ENCODE peak calls at places on chromosomes 13 and 19, in four cellular contexts. One of them, this sample, is unnamed.

GRCh38 chr13:113945857-113946408 is 27.9 kb downstream of the C13orf46 start:
- DNase-seq in GM12878: no peak
- DNase-seq in HepG2: no peak
- DNase-seq in K562: no peak
- DNase-seq in this sample: no peak

GRCh38 chr13:48214519-48215121 is 18.4 kb upstream of the ITM2B start:
- DNase-seq in GM12878: no peak
- DNase-seq in HepG2: no peak
- DNase-seq in K562: no peak
- DNase-seq in this sample: no peak

GRCh38 chr19:43406297-43406696 is 8.4 kb upstream of the TEX101 start:
- DNase-seq in GM12878: no peak
- DNase-seq in HepG2: no peak
- DNase-seq in K562: no peak
- DNase-seq in this sample: no peak

GRCh38 chr13:44306401-44307192 is 67.0 kb upstream of the SERP2 start:
- DNase-seq in GM12878: no peak
- DNase-seq in HepG2: no peak
- DNase-seq in K562: no peak
- DNase-seq in this sample: peak

GRCh38 chr19:1016647-1017114 is 4.2 kb downstream of the TMEM259 start:
- DNase-seq in GM12878: no peak
- DNase-seq in HepG2: no peak
- DNase-seq in K562: no peak
- DNase-seq in this sample: no peak

GRCh38 chr19:1175020-1175419 is 952 bp upstream of the SBNO2 start:
- DNase-seq in GM12878: no peak
- DNase-seq in HepG2: no peak
- DNase-seq in K562: no peak
- DNase-seq in this sample: no peak

GRCh38 chr13:64099994-64100393 is 2684.3 kb upstream of the PCDH20 start:
- DNase-seq in GM12878: no peak
- DNase-seq in HepG2: no peak
- DNase-seq in K562: no peak
- DNase-seq in this sample: no peak

GRCh38 chr19:45137179-45137761 is 23.5 kb downstream of the NKPD1 start:
- DNase-seq in GM12878: peak
- DNase-seq in HepG2: no peak
- DNase-seq in K562: no peak
- DNase-seq in this sample: no peak

GRCh38 chr19:15393963-15394362 is 14.4 kb upstream of the AKAP8 start:
- DNase-seq in GM12878: no peak
- DNase-seq in HepG2: no peak
- DNase-seq in K562: no peak
- DNase-seq in this sample: no peak

GRCh38 chr19:18580311-18580710 is 8.3 kb upstream of the REX1BD start:
- DNase-seq in GM12878: no peak
- DNase-seq in HepG2: no peak
- DNase-seq in K562: no peak
- DNase-seq in this sample: no peak

GRCh38 chr19:40424637-40425449 is 949 bp downstream of the SERTAD1 start:
- DNase-seq in GM12878: no peak
- DNase-seq in HepG2: no peak
- DNase-seq in K562: peak
- DNase-seq in this sample: no peak

GRCh38 chr13:30465541-30466357 is at the start of gene HMGB1:
- DNase-seq in GM12878: peak
- DNase-seq in HepG2: peak
- DNase-seq in K562: peak
- DNase-seq in this sample: peak

GRCh38 chr19:35509861-35510625 is 3.4 kb downstream of the DMKN start:
- DNase-seq in GM12878: no peak
- DNase-seq in HepG2: peak
- DNase-seq in K562: peak
- DNase-seq in this sample: peak

GRCh38 chr19:42471554-42472249 is 29.0 kb upstream of the CXCL17 start:
- DNase-seq in GM12878: no peak
- DNase-seq in HepG2: no peak
- DNase-seq in K562: no peak
- DNase-seq in this sample: no peak

GRCh38 chr19:19385900-19386339 is 19.6 kb upstream of the GATAD2A start:
- DNase-seq in GM12878: no peak
- DNase-seq in HepG2: no peak
- DNase-seq in K562: no peak
- DNase-seq in this sample: peak

GRCh38 chr13:93535256-93535655 is 308.6 kb downstream of the GPC6 start:
- DNase-seq in GM12878: no peak
- DNase-seq in HepG2: peak
- DNase-seq in K562: no peak
- DNase-seq in this sample: no peak

GRCh38 chr19:15283141-15283885 is 49.0 kb downstream of the BRD4 start:
- DNase-seq in GM12878: no peak
- DNase-seq in HepG2: no peak
- DNase-seq in K562: no peak
- DNase-seq in this sample: no peak

GRCh38 chr19:15316498-15316897 is 15.8 kb downstream of the BRD4 start:
- DNase-seq in GM12878: peak
- DNase-seq in HepG2: no peak
- DNase-seq in K562: no peak
- DNase-seq in this sample: no peak

GRCh38 chr13:81639984-81640582 is 1299.2 kb upstream of the SPRY2 start:
- DNase-seq in GM12878: no peak
- DNase-seq in HepG2: peak
- DNase-seq in K562: peak
- DNase-seq in this sample: peak

GRCh38 chr13:25352230-25352629 is 19.5 kb upstream of the ATP8A2 start:
- DNase-seq in GM12878: no peak
- DNase-seq in HepG2: no peak
- DNase-seq in K562: peak
- DNase-seq in this sample: no peak

GRCh38 chr13:31009166-31009565 is 76.7 kb downstream of the TEX26 start:
- DNase-seq in GM12878: no peak
- DNase-seq in HepG2: no peak
- DNase-seq in K562: no peak
- DNase-seq in this sample: no peak

GRCh38 chr19:2693492-2693891 is 9.0 kb downstream of the GNG7 start:
- DNase-seq in GM12878: no peak
- DNase-seq in HepG2: no peak
- DNase-seq in K562: no peak
- DNase-seq in this sample: no peak
- TF ChIP-seq NR2C2 in GM12878: no peak
- TF ChIP-seq NR2C2 in HepG2: no peak
- TF ChIP-seq NR2C2 in K562: no peak
- TF ChIP-seq NR2C2 in this sample: no peak

DNA sequence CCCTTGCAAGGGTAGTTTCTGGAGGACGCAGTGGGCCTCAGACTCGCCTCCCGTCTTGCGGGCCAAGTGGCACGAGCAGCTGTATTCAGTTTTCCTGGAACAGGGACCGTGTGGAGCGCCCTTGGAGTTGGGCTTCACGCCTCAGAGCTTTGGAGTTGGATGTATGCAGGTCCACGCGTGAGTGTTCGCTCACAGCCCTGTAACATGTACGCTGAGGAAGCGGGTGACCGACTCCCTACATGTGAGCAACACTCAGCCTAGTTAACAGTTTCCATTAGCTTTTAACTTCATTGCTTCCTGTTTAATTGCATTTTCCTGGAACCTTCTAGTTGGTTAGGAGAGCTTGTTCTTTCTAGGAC is 659 bp downstream of the TM9SF2 start:
- DNase-seq in GM12878: no peak
- DNase-seq in HepG2: no peak
- DNase-seq in K562: no peak
- DNase-seq in this sample: no peak
- TF ChIP-seq NR2C2 in GM12878: no peak
- TF ChIP-seq NR2C2 in HepG2: no peak
- TF ChIP-seq NR2C2 in K562: no peak
- TF ChIP-seq NR2C2 in this sample: no peak

GRCh38 chr13:22127277-22128143 is 456.6 kb downstream of the FGF9 start:
- DNase-seq in GM12878: no peak
- DNase-seq in HepG2: no peak
- DNase-seq in K562: no peak
- DNase-seq in this sample: no peak
- TF ChIP-seq NR2C2 in GM12878: peak
- TF ChIP-seq NR2C2 in HepG2: no peak
- TF ChIP-seq NR2C2 in K562: no peak
- TF ChIP-seq NR2C2 in this sample: no peak

DNA sequence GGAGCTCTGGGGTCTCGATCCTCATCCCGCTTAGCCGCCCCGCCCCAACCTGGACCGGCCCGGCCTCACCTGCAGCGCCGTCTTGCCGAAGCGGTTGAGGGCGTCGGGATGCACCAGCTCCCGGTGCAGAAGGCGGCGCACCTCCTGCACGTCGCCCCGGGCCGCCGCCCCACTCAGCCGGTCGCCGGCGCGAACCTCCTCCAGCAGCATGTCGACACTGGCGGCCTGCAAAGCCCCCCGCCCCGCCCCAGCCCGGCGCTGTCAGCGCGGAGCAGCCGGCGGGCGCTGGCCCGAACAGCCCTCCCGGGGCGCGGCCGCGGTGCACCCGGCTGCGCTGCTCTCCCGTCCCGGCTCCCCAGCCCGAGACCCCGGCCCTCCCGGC is 344 bp downstream of the CDKN2D start:
- DNase-seq in GM12878: no peak
- DNase-seq in HepG2: no peak
- DNase-seq in K562: no peak
- DNase-seq in this sample: peak
- TF ChIP-seq NR2C2 in GM12878: no peak
- TF ChIP-seq NR2C2 in HepG2: no peak
- TF ChIP-seq NR2C2 in K562: no peak
- TF ChIP-seq NR2C2 in this sample: no peak

DNA sequence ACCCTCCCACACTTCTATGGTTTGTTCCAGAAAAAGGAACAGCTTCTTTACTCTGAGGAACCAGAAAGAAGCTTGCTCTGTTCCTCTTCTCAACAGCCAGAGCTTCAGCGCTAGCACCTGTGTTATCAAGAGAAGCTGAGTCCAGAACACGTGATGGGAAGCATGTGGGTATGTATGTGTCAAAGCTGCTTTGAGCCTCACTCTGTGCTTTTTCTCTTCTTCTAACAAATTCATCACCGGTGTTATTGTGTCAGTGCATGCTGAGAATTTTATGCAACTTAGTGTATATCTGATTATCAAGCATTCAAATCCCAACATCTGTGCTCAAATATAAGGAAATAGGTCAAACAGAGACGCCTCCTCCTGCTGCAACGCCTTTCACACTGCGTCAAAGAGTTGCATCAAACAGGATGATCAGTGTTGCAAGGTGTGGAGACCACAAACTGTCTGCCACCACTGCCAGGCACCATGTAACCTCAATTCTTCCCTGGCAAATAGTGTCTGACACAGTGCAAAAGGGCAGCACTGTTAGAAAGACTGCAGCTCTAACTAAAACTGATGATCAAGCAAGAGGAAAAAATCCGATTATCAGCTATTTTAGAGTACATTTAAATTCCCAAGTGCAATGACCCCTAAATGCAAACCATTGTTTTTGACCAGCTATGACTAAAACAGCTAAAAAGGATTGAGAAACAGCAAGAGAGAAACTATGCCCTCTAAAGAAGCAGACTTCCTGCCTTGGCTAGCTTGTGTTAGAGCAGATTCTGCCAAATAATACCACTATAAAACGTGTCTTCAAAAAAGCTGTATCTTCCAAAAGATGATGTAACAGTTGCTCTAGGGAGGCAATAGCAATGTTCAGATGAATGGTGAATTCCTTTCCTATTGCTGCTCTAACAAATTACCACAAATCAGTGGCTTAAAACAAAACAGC is 84.1 kb downstream of the LRRC63 start:
- DNase-seq in GM12878: peak
- DNase-seq in HepG2: no peak
- DNase-seq in K562: no peak
- DNase-seq in this sample: no peak
- TF ChIP-seq NR2C2 in GM12878: no peak
- TF ChIP-seq NR2C2 in HepG2: no peak
- TF ChIP-seq NR2C2 in K562: no peak
- TF ChIP-seq NR2C2 in this sample: no peak

GRCh38 chr19:31674503-31675186 is 325.4 kb upstream of the TSHZ3 start:
- DNase-seq in GM12878: no peak
- DNase-seq in HepG2: no peak
- DNase-seq in K562: no peak
- DNase-seq in this sample: no peak

GRCh38 chr19:31670931-31671330 is 321.7 kb upstream of the TSHZ3 start:
- DNase-seq in GM12878: no peak
- DNase-seq in HepG2: no peak
- DNase-seq in K562: no peak
- DNase-seq in this sample: no peak

GRCh38 chr19:31676271-31677004 is 327.2 kb upstream of the TSHZ3 start:
- DNase-seq in GM12878: no peak
- DNase-seq in HepG2: no peak
- DNase-seq in K562: peak
- DNase-seq in this sample: peak

GRCh38 chr19:31678421-31678820 is 329.2 kb upstream of the TSHZ3 start:
- DNase-seq in GM12878: no peak
- DNase-seq in HepG2: no peak
- DNase-seq in K562: no peak
- DNase-seq in this sample: no peak

GRCh38 chr19:31675187-31675913 is 326.1 kb upstream of the TSHZ3 start:
- DNase-seq in GM12878: no peak
- DNase-seq in HepG2: no peak
- DNase-seq in K562: no peak
- DNase-seq in this sample: no peak
- TF ChIP-seq NR2C2 in GM12878: no peak
- TF ChIP-seq NR2C2 in HepG2: no peak
- TF ChIP-seq NR2C2 in K562: no peak
- TF ChIP-seq NR2C2 in this sample: no peak

GRCh38 chr13:49303533-49304252 is 56.0 kb downstream of the CDADC1 start:
- DNase-seq in GM12878: no peak
- DNase-seq in HepG2: peak
- DNase-seq in K562: no peak
- DNase-seq in this sample: no peak
- TF ChIP-seq NR2C2 in GM12878: no peak
- TF ChIP-seq NR2C2 in HepG2: peak
- TF ChIP-seq NR2C2 in K562: no peak
- TF ChIP-seq NR2C2 in this sample: no peak

DNA sequence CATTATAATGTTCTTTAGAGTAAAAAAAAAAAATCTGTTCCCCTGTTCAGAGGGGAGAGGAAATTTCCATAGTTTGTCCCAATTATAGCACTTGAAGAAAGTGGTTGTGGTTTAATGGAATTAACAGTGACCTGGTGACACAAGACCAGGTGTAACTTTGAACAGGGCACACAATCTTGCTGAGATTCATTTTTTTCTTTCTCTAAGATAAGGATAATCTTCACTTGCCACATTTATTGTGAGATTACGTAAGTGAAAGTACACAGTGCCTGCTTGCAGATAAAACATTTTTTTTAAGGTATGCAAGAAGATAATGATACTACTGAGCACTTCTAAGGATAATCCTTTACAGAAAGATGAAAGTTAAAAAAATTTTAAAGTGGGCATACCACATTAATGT is 448.1 kb downstream of the DIAPH3 start:
- DNase-seq in GM12878: no peak
- DNase-seq in HepG2: no peak
- DNase-seq in K562: no peak
- DNase-seq in this sample: no peak
- TF ChIP-seq NR2C2 in GM12878: no peak
- TF ChIP-seq NR2C2 in HepG2: no peak
- TF ChIP-seq NR2C2 in K562: no peak
- TF ChIP-seq NR2C2 in this sample: no peak

GRCh38 chr19:33487901-33488817 is 33.4 kb downstream of the PEPD start:
- DNase-seq in GM12878: no peak
- DNase-seq in HepG2: no peak
- DNase-seq in K562: no peak
- DNase-seq in this sample: no peak
- TF ChIP-seq NR2C2 in GM12878: no peak
- TF ChIP-seq NR2C2 in HepG2: no peak
- TF ChIP-seq NR2C2 in K562: no peak
- TF ChIP-seq NR2C2 in this sample: no peak

This sample was measured in WTC11.